ENCODE peak calls at places on chromosomes 6 and 20, in nine cellular contexts. One of them, this sample, is unnamed.

GRCh38 chr6:136403166-136403980 is 113.7 kb upstream of the BCLAF1 start:
- DNase-seq in uterus: peak
- DNase-seq in progenitor cell of endocrine pancreas: no peak
- DNase-seq in heart right ventricle: no peak
- DNase-seq in glutamatergic neuron: no peak
- DNase-seq in activated B cell treated with CpG ODN at 0.5 μM for 24 hours: no peak
- DNase-seq in hepatocyte: peak
- DNase-seq in nephron progenitor cell: no peak
- DNase-seq in endothelial cell: no peak
- DNase-seq in this sample: peak

GRCh38 chr20:58421497-58421850 is 32.4 kb downstream of the VAPB start:
- DNase-seq in uterus: no peak
- DNase-seq in progenitor cell of endocrine pancreas: no peak
- DNase-seq in heart right ventricle: no peak
- DNase-seq in glutamatergic neuron: no peak
- DNase-seq in activated B cell treated with CpG ODN at 0.5 μM for 24 hours: no peak
- DNase-seq in hepatocyte: no peak
- DNase-seq in nephron progenitor cell: no peak
- DNase-seq in endothelial cell: no peak
- DNase-seq in this sample: no peak

GRCh38 chr6:118905084-118905483 is 11.1 kb downstream of the ASF1A start:
- DNase-seq in uterus: no peak
- DNase-seq in progenitor cell of endocrine pancreas: no peak
- DNase-seq in heart right ventricle: no peak
- DNase-seq in glutamatergic neuron: no peak
- DNase-seq in activated B cell treated with CpG ODN at 0.5 μM for 24 hours: no peak
- DNase-seq in hepatocyte: no peak
- DNase-seq in nephron progenitor cell: no peak
- DNase-seq in endothelial cell: no peak
- DNase-seq in this sample: no peak

GRCh38 chr20:62602550-62602949 is 39.8 kb upstream of the SLCO4A1 start:
- DNase-seq in uterus: no peak
- DNase-seq in progenitor cell of endocrine pancreas: no peak
- DNase-seq in heart right ventricle: no peak
- DNase-seq in glutamatergic neuron: no peak
- DNase-seq in activated B cell treated with CpG ODN at 0.5 μM for 24 hours: no peak
- DNase-seq in hepatocyte: no peak
- DNase-seq in nephron progenitor cell: no peak
- DNase-seq in endothelial cell: no peak
- DNase-seq in this sample: no peak

GRCh38 chr6:143288923-143289322 is 161.6 kb downstream of the ADAT2 start:
- DNase-seq in uterus: no peak
- DNase-seq in progenitor cell of endocrine pancreas: no peak
- DNase-seq in heart right ventricle: no peak
- DNase-seq in glutamatergic neuron: no peak
- DNase-seq in activated B cell treated with CpG ODN at 0.5 μM for 24 hours: no peak
- DNase-seq in hepatocyte: no peak
- DNase-seq in nephron progenitor cell: no peak
- DNase-seq in endothelial cell: no peak
- DNase-seq in this sample: no peak

GRCh38 chr6:138005846-138006245 is 101.4 kb downstream of the PERP start:
- DNase-seq in uterus: no peak
- DNase-seq in progenitor cell of endocrine pancreas: no peak
- DNase-seq in heart right ventricle: no peak
- DNase-seq in glutamatergic neuron: no peak
- DNase-seq in activated B cell treated with CpG ODN at 0.5 μM for 24 hours: no peak
- DNase-seq in hepatocyte: no peak
- DNase-seq in nephron progenitor cell: no peak
- DNase-seq in endothelial cell: no peak
- DNase-seq in this sample: no peak

GRCh38 chr6:113351183-113351834 is 505.8 kb upstream of the MARCKS start:
- DNase-seq in uterus: no peak
- DNase-seq in progenitor cell of endocrine pancreas: no peak
- DNase-seq in heart right ventricle: peak
- DNase-seq in glutamatergic neuron: no peak
- DNase-seq in activated B cell treated with CpG ODN at 0.5 μM for 24 hours: no peak
- DNase-seq in hepatocyte: no peak
- DNase-seq in nephron progenitor cell: no peak
- DNase-seq in endothelial cell: no peak
- DNase-seq in this sample: no peak

GRCh38 chr6:160261991-160262718 is 3.5 kb upstream of the SLC22A2 start:
- DNase-seq in uterus: no peak
- DNase-seq in progenitor cell of endocrine pancreas: no peak
- DNase-seq in heart right ventricle: no peak
- DNase-seq in glutamatergic neuron: no peak
- DNase-seq in activated B cell treated with CpG ODN at 0.5 μM for 24 hours: no peak
- DNase-seq in hepatocyte: peak
- DNase-seq in nephron progenitor cell: no peak
- DNase-seq in endothelial cell: no peak
- DNase-seq in this sample: no peak

GRCh38 chr6:121413831-121414368 is 21.5 kb upstream of the GJA1 start:
- DNase-seq in uterus: no peak
- DNase-seq in progenitor cell of endocrine pancreas: no peak
- DNase-seq in heart right ventricle: no peak
- DNase-seq in glutamatergic neuron: no peak
- DNase-seq in activated B cell treated with CpG ODN at 0.5 μM for 24 hours: no peak
- DNase-seq in hepatocyte: no peak
- DNase-seq in nephron progenitor cell: no peak
- DNase-seq in endothelial cell: no peak
- DNase-seq in this sample: no peak

GRCh38 chr6:95959291-95959690 is 56.5 kb upstream of the FUT9 start:
- DNase-seq in uterus: no peak
- DNase-seq in progenitor cell of endocrine pancreas: no peak
- DNase-seq in heart right ventricle: no peak
- DNase-seq in glutamatergic neuron: no peak
- DNase-seq in activated B cell treated with CpG ODN at 0.5 μM for 24 hours: no peak
- DNase-seq in hepatocyte: no peak
- DNase-seq in nephron progenitor cell: no peak
- DNase-seq in endothelial cell: no peak
- DNase-seq in this sample: no peak

GRCh38 chr6:38027685-38028373 is 208.3 kb downstream of the ZFAND3 start:
- DNase-seq in uterus: no peak
- DNase-seq in progenitor cell of endocrine pancreas: no peak
- DNase-seq in heart right ventricle: no peak
- DNase-seq in glutamatergic neuron: no peak
- DNase-seq in activated B cell treated with CpG ODN at 0.5 μM for 24 hours: no peak
- DNase-seq in hepatocyte: no peak
- DNase-seq in nephron progenitor cell: no peak
- DNase-seq in endothelial cell: no peak
- DNase-seq in this sample: no peak

GRCh38 chr6:136230219-136230980 is 19.7 kb downstream of the MTFR2 start:
- DNase-seq in uterus: no peak
- DNase-seq in progenitor cell of endocrine pancreas: no peak
- DNase-seq in heart right ventricle: no peak
- DNase-seq in glutamatergic neuron: no peak
- DNase-seq in activated B cell treated with CpG ODN at 0.5 μM for 24 hours: no peak
- DNase-seq in hepatocyte: no peak
- DNase-seq in nephron progenitor cell: no peak
- DNase-seq in endothelial cell: no peak
- DNase-seq in this sample: no peak

GRCh38 chr6:106981901-106982300 is 7.4 kb upstream of the CD24 start:
- DNase-seq in uterus: no peak
- DNase-seq in progenitor cell of endocrine pancreas: no peak
- DNase-seq in heart right ventricle: no peak
- DNase-seq in glutamatergic neuron: no peak
- DNase-seq in activated B cell treated with CpG ODN at 0.5 μM for 24 hours: no peak
- DNase-seq in hepatocyte: no peak
- DNase-seq in nephron progenitor cell: no peak
- DNase-seq in endothelial cell: no peak
- DNase-seq in this sample: no peak

GRCh38 chr6:90940812-90941481 is 354.1 kb upstream of the MAP3K7 start:
- DNase-seq in uterus: no peak
- DNase-seq in progenitor cell of endocrine pancreas: no peak
- DNase-seq in heart right ventricle: no peak
- DNase-seq in glutamatergic neuron: no peak
- DNase-seq in activated B cell treated with CpG ODN at 0.5 μM for 24 hours: no peak
- DNase-seq in hepatocyte: peak
- DNase-seq in nephron progenitor cell: no peak
- DNase-seq in endothelial cell: no peak
- DNase-seq in this sample: no peak

GRCh38 chr6:42819803-42820508 is 38.1 kb downstream of the BICRAL start:
- DNase-seq in uterus: no peak
- DNase-seq in progenitor cell of endocrine pancreas: no peak
- DNase-seq in heart right ventricle: no peak
- DNase-seq in glutamatergic neuron: no peak
- DNase-seq in activated B cell treated with CpG ODN at 0.5 μM for 24 hours: no peak
- DNase-seq in hepatocyte: no peak
- DNase-seq in nephron progenitor cell: no peak
- DNase-seq in endothelial cell: no peak
- DNase-seq in this sample: no peak
- TF ChIP-seq CTCF in uterus: peak
- TF ChIP-seq CTCF in progenitor cell of endocrine pancreas: peak
- TF ChIP-seq CTCF in heart right ventricle: no peak
- TF ChIP-seq CTCF in glutamatergic neuron: no peak
- TF ChIP-seq CTCF in activated B cell treated with CpG ODN at 0.5 μM for 24 hours: no peak
- TF ChIP-seq CTCF in hepatocyte: no peak
- TF ChIP-seq CTCF in nephron progenitor cell: no peak
- TF ChIP-seq CTCF in endothelial cell: no peak
- TF ChIP-seq CTCF in this sample: peak

DNA sequence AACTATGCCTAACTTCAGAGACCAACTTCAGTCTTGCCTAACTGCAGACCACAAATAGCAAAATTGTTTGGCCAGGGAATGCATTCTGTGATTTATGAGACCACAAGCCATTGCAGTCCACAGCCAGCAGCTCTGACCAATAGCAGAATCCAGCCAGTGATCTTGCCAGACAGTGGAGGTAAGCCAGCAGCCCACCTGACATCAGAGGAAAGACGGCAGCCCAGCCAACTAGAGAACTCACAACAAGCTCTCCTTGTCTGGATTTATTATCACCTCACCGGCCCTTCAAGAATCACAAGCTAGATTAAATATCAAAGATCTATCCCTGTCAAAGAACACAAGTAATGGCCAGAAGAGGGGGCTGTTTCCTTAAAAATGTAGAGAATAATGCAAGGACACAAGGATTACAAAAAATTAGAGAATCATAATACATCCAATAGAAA is 66.5 kb upstream of the SLC35F1 start:
- DNase-seq in uterus: no peak
- DNase-seq in progenitor cell of endocrine pancreas: peak
- DNase-seq in heart right ventricle: no peak
- DNase-seq in glutamatergic neuron: no peak
- DNase-seq in activated B cell treated with CpG ODN at 0.5 μM for 24 hours: no peak
- DNase-seq in hepatocyte: peak
- DNase-seq in nephron progenitor cell: peak
- DNase-seq in endothelial cell: peak
- DNase-seq in this sample: peak
- TF ChIP-seq CTCF in uterus: no peak
- TF ChIP-seq CTCF in progenitor cell of endocrine pancreas: peak
- TF ChIP-seq CTCF in heart right ventricle: peak
- TF ChIP-seq CTCF in glutamatergic neuron: peak
- TF ChIP-seq CTCF in activated B cell treated with CpG ODN at 0.5 μM for 24 hours: no peak
- TF ChIP-seq CTCF in hepatocyte: peak
- TF ChIP-seq CTCF in nephron progenitor cell: peak
- TF ChIP-seq CTCF in endothelial cell: peak
- TF ChIP-seq CTCF in this sample: no peak

DNA sequence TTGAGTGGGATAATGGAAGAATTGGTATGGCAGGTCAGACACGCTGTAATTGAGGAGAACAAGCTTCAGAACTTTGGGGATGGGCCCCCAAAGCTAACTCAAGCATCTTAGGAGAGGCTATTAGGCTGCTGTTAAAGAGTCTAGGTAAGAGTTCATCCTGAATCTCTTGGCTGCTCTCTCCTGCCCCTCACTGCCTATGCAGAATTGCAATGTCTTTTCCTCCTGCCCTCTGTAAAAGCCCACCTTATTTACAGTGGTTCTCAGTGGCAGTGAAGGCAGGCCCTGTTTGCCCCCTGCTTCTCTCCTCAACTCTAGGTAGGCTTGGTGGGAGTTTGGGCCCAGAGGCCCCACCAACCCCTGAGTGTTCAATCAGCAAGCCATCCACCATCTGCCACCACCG is 55.0 kb downstream of the LYRM2 start:
- DNase-seq in uterus: no peak
- DNase-seq in progenitor cell of endocrine pancreas: no peak
- DNase-seq in heart right ventricle: no peak
- DNase-seq in glutamatergic neuron: no peak
- DNase-seq in activated B cell treated with CpG ODN at 0.5 μM for 24 hours: no peak
- DNase-seq in hepatocyte: no peak
- DNase-seq in nephron progenitor cell: no peak
- DNase-seq in endothelial cell: no peak
- DNase-seq in this sample: no peak
- TF ChIP-seq CTCF in uterus: no peak
- TF ChIP-seq CTCF in progenitor cell of endocrine pancreas: no peak
- TF ChIP-seq CTCF in heart right ventricle: no peak
- TF ChIP-seq CTCF in glutamatergic neuron: no peak
- TF ChIP-seq CTCF in activated B cell treated with CpG ODN at 0.5 μM for 24 hours: no peak
- TF ChIP-seq CTCF in hepatocyte: no peak
- TF ChIP-seq CTCF in nephron progenitor cell: no peak
- TF ChIP-seq CTCF in endothelial cell: no peak
- TF ChIP-seq CTCF in this sample: no peak

GRCh38 chr6:84426002-84426705 is 198.7 kb upstream of the CEP162 start:
- DNase-seq in uterus: no peak
- DNase-seq in progenitor cell of endocrine pancreas: no peak
- DNase-seq in heart right ventricle: no peak
- DNase-seq in glutamatergic neuron: no peak
- DNase-seq in activated B cell treated with CpG ODN at 0.5 μM for 24 hours: no peak
- DNase-seq in hepatocyte: no peak
- DNase-seq in nephron progenitor cell: no peak
- DNase-seq in endothelial cell: no peak
- DNase-seq in this sample: no peak

GRCh38 chr6:84424956-84425355 is 197.5 kb upstream of the CEP162 start:
- DNase-seq in uterus: no peak
- DNase-seq in progenitor cell of endocrine pancreas: no peak
- DNase-seq in heart right ventricle: no peak
- DNase-seq in glutamatergic neuron: no peak
- DNase-seq in activated B cell treated with CpG ODN at 0.5 μM for 24 hours: no peak
- DNase-seq in hepatocyte: no peak
- DNase-seq in nephron progenitor cell: no peak
- DNase-seq in endothelial cell: no peak
- DNase-seq in this sample: no peak

GRCh38 chr6:84417261-84417660 is 189.8 kb upstream of the CEP162 start:
- DNase-seq in uterus: no peak
- DNase-seq in progenitor cell of endocrine pancreas: no peak
- DNase-seq in heart right ventricle: no peak
- DNase-seq in glutamatergic neuron: no peak
- DNase-seq in activated B cell treated with CpG ODN at 0.5 μM for 24 hours: no peak
- DNase-seq in hepatocyte: no peak
- DNase-seq in nephron progenitor cell: no peak
- DNase-seq in endothelial cell: no peak
- DNase-seq in this sample: no peak

GRCh38 chr6:84421031-84421430 is 193.6 kb upstream of the CEP162 start:
- DNase-seq in uterus: no peak
- DNase-seq in progenitor cell of endocrine pancreas: no peak
- DNase-seq in heart right ventricle: no peak
- DNase-seq in glutamatergic neuron: no peak
- DNase-seq in activated B cell treated with CpG ODN at 0.5 μM for 24 hours: no peak
- DNase-seq in hepatocyte: no peak
- DNase-seq in nephron progenitor cell: no peak
- DNase-seq in endothelial cell: no peak
- DNase-seq in this sample: no peak

DNA sequence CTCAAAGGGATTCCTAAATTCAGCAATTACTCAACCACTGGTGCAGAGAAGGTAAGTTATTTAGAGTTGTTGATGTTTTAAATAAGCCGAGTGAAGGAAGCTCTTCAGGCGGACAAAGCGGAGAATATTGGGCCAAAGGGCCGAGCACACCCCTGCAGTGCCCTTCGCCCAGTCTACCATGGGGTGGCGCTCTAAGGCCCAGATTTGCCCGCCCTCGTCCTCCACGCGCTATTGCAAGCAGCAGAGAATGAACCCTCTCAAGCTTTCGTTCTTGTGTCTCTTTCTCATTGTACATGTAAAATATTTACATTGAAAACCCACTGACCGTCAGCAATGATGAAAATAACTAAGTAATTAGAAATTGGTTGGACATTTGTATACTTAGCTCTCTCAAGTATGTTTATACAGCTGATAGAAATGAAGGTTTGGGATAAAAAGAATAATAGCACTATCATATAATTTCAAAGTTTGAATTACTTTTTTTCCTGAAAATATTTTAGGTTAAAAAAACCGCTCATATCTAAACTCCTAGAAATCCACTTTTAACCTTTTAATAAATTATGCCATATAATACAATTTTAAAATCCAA is 195.0 kb upstream of the CEP162 start:
- DNase-seq in uterus: peak
- DNase-seq in progenitor cell of endocrine pancreas: peak
- DNase-seq in heart right ventricle: peak
- DNase-seq in glutamatergic neuron: peak
- DNase-seq in activated B cell treated with CpG ODN at 0.5 μM for 24 hours: no peak
- DNase-seq in hepatocyte: peak
- DNase-seq in nephron progenitor cell: peak
- DNase-seq in endothelial cell: peak
- DNase-seq in this sample: peak
- TF ChIP-seq CTCF in uterus: no peak
- TF ChIP-seq CTCF in progenitor cell of endocrine pancreas: peak
- TF ChIP-seq CTCF in heart right ventricle: peak
- TF ChIP-seq CTCF in glutamatergic neuron: peak
- TF ChIP-seq CTCF in activated B cell treated with CpG ODN at 0.5 μM for 24 hours: no peak
- TF ChIP-seq CTCF in hepatocyte: peak
- TF ChIP-seq CTCF in nephron progenitor cell: peak
- TF ChIP-seq CTCF in endothelial cell: peak
- TF ChIP-seq CTCF in this sample: peak